ENCODE peak calls at places on chromosomes 4 and X, in eight cellular contexts. P is tibial nerve, U is HepG2, L is suprapubic skin, V is A549, W is stomach, I is K562, O is sigmoid colon. D is an unnamed sample.

GRCh38 chrX:40065291-40066046 is 32.3 kb downstream of the BCOR start:
- DNase-seq in O (no peak), V (no peak), P (no peak), U (no peak), W (no peak), L (no peak), I (no peak), D (no peak)

GRCh38 chr4:42579903-42580302 is 77.0 kb downstream of the ATP8A1 start:
- DNase-seq in I (no peak), V (no peak), W (no peak), L (no peak), O (no peak), U (no peak), P (no peak), D (no peak)

GRCh38 chrX:38999099-38999498 is 197.8 kb downstream of the MID1IP1 start:
- DNase-seq in I (no peak), P (no peak), U (no peak), O (no peak), W (no peak), L (no peak), V (no peak), D (no peak)

GRCh38 chr4:4254666-4255065 is 6.6 kb upstream of the TMEM128 start:
- DNase-seq in L (no peak), U (peak), W (no peak), P (no peak), V (no peak), O (no peak), I (no peak), D (no peak)

GRCh38 chrX:40439625-40440532 is 140.9 kb upstream of the ATP6AP2 start:
- DNase-seq in W (no peak), I (no peak), U (no peak), V (no peak), P (no peak), L (no peak), O (no peak), D (no peak)

GRCh38 chr4:157806176-157806575 is 366.6 kb downstream of the GASK1B start:
- DNase-seq in W (no peak), O (no peak), I (no peak), L (no peak), V (no peak), U (no peak), P (no peak), D (no peak)

GRCh38 chr4:29717658-29718057 is 1002.5 kb upstream of the PCDH7 start:
- DNase-seq in L (no peak), V (no peak), O (no peak), I (no peak), W (no peak), U (no peak), P (no peak), D (no peak)

GRCh38 chrX:109635151-109635550 is 10.2 kb upstream of the KCNE5 start:
- DNase-seq in V (peak), P (no peak), L (no peak), O (no peak), W (no peak), U (no peak), I (peak), D (no peak)

GRCh38 chrX:108224727-108225455 is 133.3 kb downstream of the ATG4A start:
- DNase-seq in W (no peak), P (no peak), O (no peak), V (peak), U (peak), I (peak), L (no peak), D (no peak)

GRCh38 chr4:120826853-120827252 is 95.7 kb downstream of the PRDM5 start:
- DNase-seq in L (no peak), P (no peak), O (no peak), U (no peak), I (no peak), V (no peak), W (no peak), D (no peak)

GRCh38 chrX:40244116-40244515 is 146.4 kb upstream of the BCOR start:
- DNase-seq in V (no peak), U (no peak), P (no peak), L (no peak), I (no peak), W (no peak), O (no peak), D (no peak)

GRCh38 chrX:53674581-53674980 is 11.9 kb downstream of the HUWE1 start:
- DNase-seq in V (no peak), P (no peak), O (no peak), I (no peak), L (no peak), W (no peak), U (no peak), D (no peak)

GRCh38 chr4:126986828-126987227 is 645.9 kb upstream of the INTU start:
- DNase-seq in O (no peak), U (no peak), W (no peak), L (no peak), P (no peak), I (no peak), V (no peak), D (no peak)

GRCh38 chrX:86171366-86171765 is 23.1 kb downstream of the DACH2 start:
- DNase-seq in I (no peak), W (no peak), U (peak), O (no peak), L (no peak), P (no peak), V (no peak), D (no peak)

GRCh38 chr4:143254479-143255216 is 69.9 kb downstream of the USP38 start:
- DNase-seq in I (peak), L (no peak), O (no peak), U (no peak), V (no peak), P (peak), W (no peak), D (no peak)

GRCh38 chrX:1394731-1395501 is 3.0 kb upstream of the SLC25A6 start:
- DNase-seq in I (no peak), O (peak), V (no peak), P (no peak), U (no peak), L (no peak), W (no peak), D (no peak)

GRCh38 chrX:119943185-119943988 is at the start of gene NKAP:
- DNase-seq in I (peak), V (peak), P (peak), W (peak), O (peak), L (peak), U (peak), D (peak)

GRCh38 chr4:132240094-132240493 is 909.0 kb upstream of the PCDH10 start:
- DNase-seq in V (no peak), W (no peak), U (no peak), P (no peak), I (no peak), O (no peak), L (no peak), D (no peak)

GRCh38 chr4:149493492-149493891 is 322.2 kb downstream of the IQCM start:
- DNase-seq in L (no peak), V (no peak), O (no peak), P (no peak), U (peak), W (no peak), I (no peak), D (no peak)

GRCh38 chrX:75038925-75039324 is 113.7 kb upstream of the NEXMIF start:
- DNase-seq in L (no peak), O (no peak), U (peak), I (no peak), V (no peak), P (no peak), W (no peak), D (no peak)

GRCh38 chr4:10579700-10580099 is 104.9 kb downstream of the CLNK start:
- DNase-seq in U (no peak), W (no peak), L (no peak), O (no peak), I (no peak), P (no peak), V (no peak), D (no peak)

GRCh38 chr4:111178231-111178630 is 555.4 kb upstream of the PITX2 start:
- DNase-seq in O (no peak), L (no peak), V (no peak), P (no peak), U (no peak), W (no peak), I (no peak), D (no peak)

GRCh38 chr4:123705419-123705818 is 308.8 kb downstream of the SPRY1 start:
- DNase-seq in O (no peak), W (no peak), V (no peak), L (no peak), I (no peak), U (no peak), P (no peak), D (no peak)

GRCh38 chr4:1021386-1022050 is 10.1 kb downstream of the FGFRL1 start:
- DNase-seq in O (no peak), L (no peak), P (no peak), W (no peak), V (no peak), I (no peak), U (no peak), D (peak)

GRCh38 chr4:2805712-2806391 is 13.0 kb downstream of the SH3BP2 start:
- DNase-seq in V (no peak), O (no peak), P (peak), L (no peak), W (peak), I (no peak), U (no peak), D (peak)

GRCh38 chrX:51336584-51336983 is 4.0 kb downstream of the NUDT10 start:
- DNase-seq in O (no peak), L (no peak), I (peak), U (peak), V (peak), P (peak), W (no peak), D (no peak)

GRCh38 chr4:82891728-82892466 is 944 bp upstream of the SEC31A start:
- DNase-seq in I (no peak), P (no peak), V (no peak), U (no peak), L (no peak), W (no peak), O (no peak), D (no peak)

GRCh38 chr4:157043131-157043530 is 32.8 kb upstream of the GLRB start:
- DNase-seq in P (no peak), L (no peak), U (peak), I (no peak), O (no peak), V (no peak), W (no peak), D (no peak)

GRCh38 chr4:80610199-80610598 is 274.7 kb downstream of the CFAP299 start:
- DNase-seq in V (no peak), L (no peak), W (no peak), U (no peak), P (no peak), O (no peak), I (no peak), D (no peak)

GRCh38 chr4:20878806-20879205 is 178.5 kb downstream of the PACRGL start:
- DNase-seq in P (no peak), O (no peak), I (no peak), L (no peak), U (no peak), W (no peak), V (no peak), D (no peak)

GRCh38 chr4:168124008-168124641 is 31.8 kb downstream of the ANXA10 start:
- DNase-seq in I (no peak), V (no peak), W (no peak), U (no peak), P (no peak), O (no peak), L (no peak), D (no peak)

GRCh38 chr4:27154706-27155105 is 294.1 kb downstream of the STIM2 start:
- DNase-seq in P (no peak), L (no peak), W (no peak), I (no peak), V (no peak), U (no peak), O (no peak), D (no peak)

GRCh38 chr4:98710831-98711230 is 52.4 kb upstream of the TSPAN5 start:
- DNase-seq in L (no peak), P (no peak), I (no peak), U (no peak), V (no peak), O (no peak), W (no peak), D (no peak)

GRCh38 chr4:16248605-16249004 is 22.3 kb upstream of the TAPT1 start:
- DNase-seq in V (no peak), O (no peak), I (no peak), L (no peak), U (peak), W (no peak), P (no peak), D (no peak)
- H3K27ac ChIP-seq in V (no peak), O (no peak), I (no peak), L (no peak), U (no peak), W (no peak), P (no peak), D (no peak)

GRCh38 chr4:187158003-187158402 is 434.3 kb upstream of the FAT1 start:
- DNase-seq in I (no peak), L (no peak), U (no peak), O (no peak), P (no peak), W (no peak), V (no peak), D (no peak)
- TF ChIP-seq EP300 in I (no peak), L (no peak), U (no peak), O (no peak), P (no peak), W (no peak), V (no peak), D (no peak)

DNA sequence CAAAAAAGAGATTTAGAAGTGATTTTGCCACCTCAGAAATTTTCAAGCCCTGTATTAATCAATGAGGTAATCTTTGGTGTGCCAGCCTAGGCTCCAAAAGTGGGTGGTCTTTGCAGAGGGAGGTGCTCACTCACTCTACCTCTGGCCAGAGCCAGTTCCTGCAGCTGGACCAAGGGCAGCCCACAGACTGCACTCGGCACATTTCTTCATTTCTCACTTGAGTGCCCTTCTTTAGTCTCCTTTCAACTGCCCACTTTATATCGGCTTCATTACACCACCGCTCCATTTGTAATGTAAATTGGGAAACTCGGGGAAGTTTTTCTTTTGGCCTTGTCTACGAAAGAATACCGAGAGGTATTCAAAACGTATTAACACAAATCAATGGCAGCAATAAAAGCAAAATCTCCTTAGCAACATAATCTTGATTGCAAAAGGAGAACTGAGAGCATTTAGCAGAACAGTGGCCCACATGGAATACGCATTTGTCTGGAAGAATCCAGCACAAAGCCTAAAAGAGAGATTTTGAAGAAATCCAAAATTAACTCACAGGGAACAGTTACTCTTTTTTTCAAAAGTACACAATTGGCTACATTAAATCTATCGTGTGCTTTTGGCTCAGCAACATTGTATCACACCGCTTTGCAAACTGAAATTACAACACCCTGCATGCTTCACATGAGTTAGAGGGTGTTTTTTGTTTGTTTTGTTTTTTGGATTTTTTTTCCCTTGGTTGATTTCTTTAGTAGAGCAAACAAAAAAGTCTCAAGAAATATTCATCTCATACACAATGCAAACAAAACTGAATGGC is 62.6 kb downstream of the CHIC2 start:
- DNase-seq in U (no peak), O (no peak), W (no peak), P (no peak), I (no peak), L (no peak), V (no peak), D (no peak)
- H3K27ac ChIP-seq in U (no peak), O (no peak), W (no peak), P (no peak), I (no peak), L (no peak), V (no peak), D (no peak)

GRCh38 chr4:8185280-8185679 is 13.8 kb upstream of the SH3TC1 start:
- DNase-seq in I (no peak), U (no peak), W (no peak), O (no peak), V (no peak), P (peak), L (no peak), D (no peak)
- TF ChIP-seq EP300 in I (no peak), U (no peak), W (no peak), O (no peak), V (no peak), P (peak), L (no peak), D (no peak)

GRCh38 chr4:173520921-173521473 is 9.0 kb downstream of the HAND2 start:
- DNase-seq in O (peak), L (no peak), P (no peak), V (no peak), U (no peak), I (no peak), W (no peak), D (no peak)

GRCh38 chr4:173519130-173520101 is 10.6 kb downstream of the HAND2 start:
- DNase-seq in O (peak), I (no peak), L (no peak), P (no peak), W (no peak), V (no peak), U (no peak), D (no peak)

GRCh38 chr4:173517781-173518371 is 12.2 kb downstream of the HAND2 start:
- DNase-seq in L (no peak), V (no peak), U (no peak), I (no peak), O (peak), W (no peak), P (no peak), D (peak)

GRCh38 chr4:173516621-173517612 is 13.1 kb downstream of the HAND2 start:
- DNase-seq in O (peak), W (no peak), V (no peak), L (no peak), P (no peak), I (no peak), U (no peak), D (no peak)

DNA sequence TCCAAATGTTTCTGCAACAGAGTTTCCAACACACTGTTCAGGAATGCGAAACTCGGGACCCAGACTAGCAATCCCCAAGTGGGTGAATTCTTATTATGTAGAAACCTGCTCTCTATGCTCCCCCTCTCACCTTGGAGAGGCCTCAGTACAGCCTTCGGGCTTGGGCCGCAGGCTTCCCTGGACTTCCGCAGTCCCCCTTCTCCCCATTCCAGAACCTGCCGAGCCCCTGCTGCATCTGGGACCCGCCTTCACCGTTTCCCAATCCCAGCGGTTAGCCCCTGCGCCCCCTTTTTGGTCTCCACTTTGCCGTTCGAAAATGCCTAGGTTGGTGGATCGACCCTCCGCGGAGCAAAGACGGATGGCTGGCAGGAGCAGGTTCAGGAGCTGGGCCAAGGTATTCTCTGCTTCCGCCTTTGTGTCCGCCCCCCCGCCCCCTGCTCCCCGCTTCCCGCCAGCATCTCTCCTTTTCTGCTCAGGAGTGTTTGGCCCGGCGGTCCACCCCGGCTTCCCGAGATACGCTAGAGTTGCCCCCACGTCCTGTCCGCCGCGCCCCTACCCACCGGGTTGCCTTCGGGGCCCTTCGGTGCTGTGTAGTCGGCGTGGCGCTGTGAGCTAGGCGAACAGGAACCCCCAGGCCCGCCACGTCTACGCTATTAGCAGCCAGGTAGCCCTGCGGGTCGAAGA is 11.5 kb downstream of the HAND2 start:
- DNase-seq in O (peak), W (no peak), V (no peak), U (no peak), L (no peak), I (no peak), P (no peak), D (no peak)
- H3K27ac ChIP-seq in O (peak), W (no peak), V (no peak), U (no peak), L (no peak), I (no peak), P (peak), D (peak)

DNA sequence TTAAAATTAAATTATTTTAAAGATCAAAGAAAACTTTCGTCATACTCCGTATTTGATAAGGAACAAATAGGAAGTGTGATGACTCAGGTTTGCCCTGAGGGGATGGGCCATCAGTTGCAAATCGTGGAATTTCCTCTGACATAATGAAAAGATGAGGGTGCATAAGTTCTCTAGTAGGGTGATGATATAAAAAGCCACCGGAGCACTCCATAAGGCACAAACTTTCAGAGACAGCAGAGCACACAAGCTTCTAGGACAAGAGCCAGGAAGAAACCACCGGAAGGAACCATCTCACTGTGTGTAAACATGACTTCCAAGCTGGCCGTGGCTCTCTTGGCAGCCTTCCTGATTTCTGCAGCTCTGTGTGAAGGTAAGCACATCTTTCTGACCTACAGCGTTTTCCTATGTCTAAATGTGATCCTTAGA is at the start of gene CXCL8:
- DNase-seq in V (peak), P (peak), W (peak), L (no peak), O (peak), I (peak), U (peak), D (peak)
- TF ChIP-seq EP300 in V (peak), P (peak), W (no peak), L (no peak), O (no peak), I (no peak), U (no peak), D (no peak)

GRCh38 chr4:185203380-185204237 is at the start of gene CFAP97:
- DNase-seq in W (peak), U (peak), O (peak), I (peak), V (peak), L (peak), P (peak), D (peak)
- H3K27ac ChIP-seq in W (peak), U (peak), O (peak), I (peak), V (peak), L (peak), P (peak), D (peak)

GRCh38 chrX:151714367-151714766 is 1.5 kb upstream of the FATE1 start:
- DNase-seq in W (no peak), I (no peak), L (no peak), P (no peak), V (no peak), O (no peak), U (no peak), D (no peak)
- TF ChIP-seq EP300 in W (no peak), I (no peak), L (no peak), P (no peak), V (no peak), O (no peak), U (no peak), D (no peak)

D was measured in transverse colon.